ENCODE peak calls at places on chromosomes 4 and X, in five cellular contexts. G, Y, Z, T and O are unnamed samples.

GRCh38 chr4:139458543-139458942 is 4.6 kb downstream of the RAB33B start:
- DNase-seq in T (no peak), Y (no peak), G (no peak), Z (no peak), O (no peak)

GRCh38 chr4:127505203-127505602 is 127.6 kb upstream of the INTU start:
- DNase-seq in Y (no peak), G (no peak), T (no peak), Z (peak; percentile 28), O (no peak)

GRCh38 chrX:76428243-76429130 is 977 bp downstream of the MAGEE1 start:
- DNase-seq in Y (peak; percentile 76), G (no peak), Z (peak; percentile 21), T (peak; percentile 14), O (peak; percentile 12)

GRCh38 chr4:8840006-8840793 is 31.4 kb downstream of the HMX1 start:
- DNase-seq in G (no peak), Y (peak; percentile 34), T (peak; percentile 2), Z (no peak), O (peak; percentile 2)

GRCh38 chr4:2714071-2714770 is 41.9 kb downstream of the TNIP2 start:
- DNase-seq in Y (no peak), Z (peak; percentile 42), T (no peak), G (no peak), O (no peak)

GRCh38 chrX:1323315-1323714 is 13.3 kb upstream of the IL3RA start:
- DNase-seq in G (no peak), T (peak; percentile 63), Z (no peak), Y (peak; percentile 70), O (no peak)

GRCh38 chrX:32877592-32877991 is 333.8 kb downstream of the DMD start:
- DNase-seq in G (no peak), Y (no peak), Z (no peak), T (no peak), O (no peak)

GRCh38 chr4:147799986-147800555 is 68.2 kb downstream of the ARHGAP10 start:
- DNase-seq in Z (no peak), Y (peak; percentile 54), G (no peak), T (no peak), O (no peak)

GRCh38 chr4:11297201-11297600 is 131.5 kb downstream of the HS3ST1 start:
- DNase-seq in Z (no peak), T (no peak), G (no peak), Y (no peak), O (no peak)

GRCh38 chr4:140085924-140086323 is 68.1 kb downstream of the MAML3 start:
- DNase-seq in Y (no peak), T (no peak), G (no peak), Z (no peak), O (no peak)

GRCh38 chrX:71996826-71997225 is 86.2 kb downstream of the NHSL2 start:
- DNase-seq in Y (no peak), T (no peak), Z (peak; percentile 67), G (no peak), O (peak; percentile 45)

GRCh38 chr4:183798249-183798920 is 106.7 kb upstream of the STOX2 start:
- DNase-seq in Y (no peak), G (no peak), T (peak; percentile 19), Z (no peak), O (no peak)

GRCh38 chr4:69787879-69788278 is 27.5 kb upstream of the SULT1B1 start:
- DNase-seq in Y (no peak), T (no peak), G (no peak), Z (no peak), O (no peak)

GRCh38 chr4:8904041-8904501 is 32.4 kb upstream of the HMX1 start:
- DNase-seq in T (no peak), Z (no peak), Y (no peak), G (no peak), O (no peak)

GRCh38 chr4:147367841-147368385 is 113.0 kb upstream of the EDNRA start:
- DNase-seq in G (no peak), Y (no peak), T (no peak), Z (no peak), O (no peak)

GRCh38 chrX:107630031-107630689 is 1.9 kb downstream of the PRPS1 start:
- DNase-seq in Z (no peak), T (no peak), Y (no peak), G (no peak), O (no peak)

GRCh38 chr4:94833394-94833793 is 75.6 kb downstream of the BMPR1B start:
- DNase-seq in G (no peak), Y (no peak), T (no peak), Z (no peak), O (no peak)

GRCh38 chr4:89290727-89291126 is 16.9 kb downstream of the GPRIN3 start:
- DNase-seq in G (no peak), Y (no peak), T (no peak), Z (peak; percentile 55), O (no peak)

GRCh38 chrX:28697732-28698131 is 110.5 kb downstream of the IL1RAPL1 start:
- DNase-seq in Z (no peak), G (no peak), T (no peak), Y (no peak), O (no peak)

GRCh38 chr4:132642196-132642817 is 506.8 kb upstream of the PCDH10 start:
- DNase-seq in T (no peak), G (no peak), Z (no peak), Y (no peak), O (no peak)

GRCh38 chr4:152937535-152938236 is 1.6 kb downstream of the FHDC1 start:
- DNase-seq in G (no peak), Y (no peak), T (peak; percentile 41), Z (peak; percentile 57), O (peak; percentile 21)

GRCh38 chrX:77733342-77733741 is 52.7 kb downstream of the ATRX start:
- DNase-seq in Z (no peak), T (no peak), Y (no peak), G (no peak), O (no peak)

GRCh38 chr4:123340381-123340701 is 56.3 kb upstream of the SPRY1 start:
- DNase-seq in T (no peak), Z (no peak), G (no peak), Y (no peak), O (peak; percentile 26)

GRCh38 chr4:41887821-41888699 is 47.2 kb upstream of the TMEM33 start:
- DNase-seq in Y (peak; percentile 63), T (peak; percentile 21), G (no peak), Z (no peak), O (no peak)

GRCh38 chrX:105150557-105150956 is 69.9 kb downstream of the TEX13A start:
- DNase-seq in G (no peak), T (no peak), Y (no peak), Z (no peak), O (no peak)

GRCh38 chr4:140019619-140020367 is 134.2 kb downstream of the MAML3 start:
- DNase-seq in T (no peak), G (no peak), Z (no peak), Y (no peak), O (no peak)

GRCh38 chr4:16032871-16033505 is 50.8 kb downstream of the PROM1 start:
- DNase-seq in T (no peak), Z (no peak), G (no peak), Y (no peak), O (no peak)

GRCh38 chr4:21768349-21769310 is 179.9 kb downstream of the KCNIP4 start:
- DNase-seq in Z (no peak), G (no peak), Y (no peak), T (no peak), O (no peak)

GRCh38 chrX:155056877-155057792 is 13.8 kb downstream of the CMC4 start:
- DNase-seq in T (peak; percentile 73), Z (peak; percentile 57), G (no peak), Y (peak; percentile 79), O (peak; percentile 70)

GRCh38 chr4:185958094-185958493 is 110.9 kb upstream of the TLR3 start:
- DNase-seq in Z (no peak), Y (no peak), T (no peak), G (no peak), O (no peak)

GRCh38 chr4:174794706-174795105 is 34.3 kb downstream of the GLRA3 start:
- DNase-seq in T (no peak), G (no peak), Y (no peak), Z (no peak), O (no peak)

GRCh38 chr4:186762865-186763264 is 39.2 kb upstream of the FAT1 start:
- DNase-seq in Y (no peak), T (no peak), Z (no peak), G (no peak), O (no peak)

GRCh38 chr4:153655928-153656327 is 28.2 kb upstream of the TLR2 start:
- DNase-seq in Y (no peak), T (no peak), G (no peak), Z (peak; percentile 35), O (no peak)

GRCh38 chrX:56978172-56978571 is 17.2 kb downstream of the SPIN3 start:
- DNase-seq in Z (no peak), T (peak; percentile 16), Y (peak; percentile 73), G (no peak), O (peak; percentile 14)

GRCh38 chrX:115038406-115038805 is 21.0 kb upstream of the IL13RA2 start:
- DNase-seq in G (no peak), Z (no peak), Y (no peak), T (no peak), O (no peak)

DNA sequence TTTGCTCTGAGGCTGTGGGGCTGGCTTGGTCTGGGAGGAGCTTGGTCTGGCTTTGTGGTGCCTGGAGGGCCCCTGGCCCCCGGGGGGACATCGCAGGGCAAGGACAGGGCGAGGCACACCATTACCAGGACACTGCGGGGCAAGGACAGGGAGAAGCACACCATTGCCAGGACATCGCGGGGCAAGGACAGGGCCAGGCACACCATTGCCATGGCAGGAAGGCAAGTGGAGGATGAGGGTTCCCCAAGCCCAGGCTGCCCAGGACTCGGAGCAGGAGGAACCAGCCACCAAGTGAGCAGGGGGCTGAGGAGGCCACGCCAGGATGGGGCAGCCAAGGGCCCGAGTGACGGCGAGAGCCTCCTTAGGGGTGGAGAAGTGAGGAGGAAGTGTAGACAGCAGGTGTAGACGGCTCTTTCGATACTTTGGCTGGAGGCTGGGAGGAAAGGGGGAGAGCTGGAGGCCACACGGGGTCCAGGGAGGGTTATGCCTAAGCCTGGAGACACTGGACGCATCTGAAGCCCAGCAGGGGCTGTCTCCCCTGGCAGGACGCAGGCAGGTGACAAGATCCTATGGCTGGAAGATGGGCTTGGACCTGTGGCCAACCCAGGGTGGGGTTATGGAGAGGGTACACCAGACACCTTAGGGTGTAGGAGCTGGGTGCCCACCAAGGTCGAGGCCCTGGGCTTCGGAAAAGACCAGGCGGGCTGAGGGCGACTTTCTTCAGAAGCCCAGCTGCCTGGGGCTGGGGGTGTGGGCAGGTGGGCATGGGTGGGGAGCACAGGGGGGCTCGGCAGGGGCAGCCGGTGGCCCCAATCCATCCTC is 7.3 kb downstream of the NKX1-1 start:
- DNase-seq in G (no peak), Y (no peak), T (no peak), Z (peak; percentile 6), O (peak; percentile 4)
- H3K9me3 ChIP-seq in G (no peaks in the 10 kb centered on the region), Y (peaks cover 4% of the 10 kb centered on the region), T (peaks cover 3% of the 10 kb centered on the region), Z (no peaks in the 10 kb centered on the region), O (no peaks in the 10 kb centered on the region)

GRCh38 chrX:73214366-73215094 is at the start of gene NAP1L2:
- DNase-seq in Y (peak; percentile 50), Z (peak; percentile 22), G (no peak), T (peak; percentile 26), O (peak; percentile 41)
- TF ChIP-seq POLR2A in Y (no peak), Z (no peak), G (peak; percentile 45), T (no peak), O (peak; percentile 27)

GRCh38 chr4:101019941-101020401 is 327.4 kb downstream of the PPP3CA start:
- DNase-seq in G (no peak), Y (no peak), T (no peak), Z (no peak), O (no peak)
- H3K4me3 ChIP-seq in G (no peak overlapping the region), Y (no peak overlapping the region), T (no peak overlapping the region), Z (no peak overlapping the region), O (no peak overlapping the region)

GRCh38 chr4:173666-174314 is 49.5 kb downstream of the ZNF718 start:
- DNase-seq in Z (no peak), G (no peak), T (no peak), Y (no peak), O (no peak)

GRCh38 chr4:176995-177394 is 52.7 kb downstream of the ZNF718 start:
- DNase-seq in Z (no peak), G (no peak), Y (no peak), T (no peak), O (no peak)

GRCh38 chr4:175986-176385 is 51.7 kb downstream of the ZNF718 start:
- DNase-seq in Y (no peak), G (no peak), T (no peak), Z (no peak), O (no peak)
- H3K9me3 ChIP-seq in Y (peaks cover 36% of the 10 kb centered on the region), G (peaks cover 4% of the 10 kb centered on the region), T (peaks cover 99% of the 10 kb centered on the region), Z (peaks cover 7% of the 10 kb centered on the region), O (peaks cover 46% of the 10 kb centered on the region)